ENCODE peak calls at places on chromosomes 2 and 18, in six cellular contexts. Q is choroid plexus epithelial cell; N is uterus; I is IMR-90; K is CD8-positive, alpha-beta T cell; P is adrenal gland. Z is an unnamed sample.

GRCh38 chr2:211035548-211036185 is 479.3 kb downstream of the CPS1 start:
- DNase-seq in Q (peak; percentile 67), N (no peak), I (peak; percentile 4), K (no peak), P (peak; percentile 25), Z (no peak)

GRCh38 chr2:186575302-186575701 is 14.6 kb upstream of the ITGAV start:
- DNase-seq in Q (peak; percentile 99), N (peak; percentile 60), I (peak; percentile 99), K (no peak), P (peak; percentile 64), Z (no peak)

GRCh38 chr18:14974576-14974975 is 226.6 kb downstream of the ANKRD30B start:
- DNase-seq in Q (no peak), N (no peak), I (no peak), K (no peak), P (no peak), Z (no peak)

GRCh38 chr2:69305712-69306611 is 81.1 kb downstream of the GFPT1 start:
- DNase-seq in Q (peak; percentile 43), N (peak; percentile 40), I (no peak), K (no peak), P (no peak), Z (peak; percentile 77)

GRCh38 chr2:8889978-8890377 is 52.6 kb upstream of the KIDINS220 start:
- DNase-seq in Q (no peak), N (no peak), I (peak; percentile 19), K (no peak), P (no peak), Z (no peak)

GRCh38 chr2:237424544-237424943 is 10.6 kb upstream of the COL6A3 start:
- DNase-seq in Q (no peak), N (no peak), I (no peak), K (no peak), P (no peak), Z (no peak)

GRCh38 chr18:67043276-67043675 is 439.4 kb upstream of the CDH19 start:
- DNase-seq in Q (no peak), N (no peak), I (no peak), K (no peak), P (no peak), Z (peak; percentile 53)

GRCh38 chr18:36187138-36187825 is at the start of gene MOCOS:
- DNase-seq in Q (peak; percentile 50), N (peak; percentile 56), I (peak; percentile 42), K (peak; percentile 45), P (peak; percentile 82), Z (peak; percentile 94)

GRCh38 chr18:27355308-27355707 is 170.2 kb upstream of the CHST9 start:
- DNase-seq in Q (no peak), N (no peak), I (no peak), K (no peak), P (no peak), Z (no peak)

GRCh38 chr2:170711774-170712652 is 3.1 kb upstream of the SP5 start:
- DNase-seq in Q (no peak), N (no peak), I (no peak), K (no peak), P (no peak), Z (peak; percentile 96)

GRCh38 chr2:230912046-230912445 is 13.0 kb downstream of the GPR55 start:
- DNase-seq in Q (no peak), N (no peak), I (no peak), K (no peak), P (no peak), Z (no peak)

GRCh38 chr2:232662486-232663260 is 29.3 kb downstream of the EFHD1 start:
- DNase-seq in Q (no peak), N (no peak), I (no peak), K (no peak), P (no peak), Z (no peak)

GRCh38 chr2:109322111-109322510 is 193.1 kb downstream of the SH3RF3 start:
- DNase-seq in Q (peak; percentile 97), N (peak; percentile 97), I (peak; percentile 98), K (no peak), P (peak; percentile 92), Z (no peak)

GRCh38 chr2:216057688-216058193 is 23.9 kb downstream of the PECR start:
- DNase-seq in Q (peak; percentile 85), N (no peak), I (peak; percentile 70), K (peak; percentile 67), P (no peak), Z (no peak)

GRCh38 chr2:109470121-109470921 is 143.4 kb downstream of the SEPTIN10 start:
- DNase-seq in Q (peak; percentile 70), N (no peak), I (peak; percentile 53), K (no peak), P (peak; percentile 43), Z (no peak)

GRCh38 chr2:101253713-101254085 is 1.0 kb downstream of the CNOT11 start:
- DNase-seq in Q (peak; percentile 14), N (no peak), I (peak; percentile 2), K (no peak), P (no peak), Z (no peak)

GRCh38 chr2:177586154-177586553 is 193.6 kb downstream of the AGPS start:
- DNase-seq in Q (no peak), N (no peak), I (no peak), K (no peak), P (no peak), Z (no peak)

GRCh38 chr18:12460874-12461273 is 53.1 kb downstream of the PRELID3A start:
- DNase-seq in Q (peak; percentile 78), N (no peak), I (peak; percentile 56), K (no peak), P (peak; percentile 58), Z (no peak)

GRCh38 chr2:62201307-62201706 is 5.4 kb downstream of the B3GNT2 start:
- DNase-seq in Q (peak; percentile 58), N (no peak), I (peak; percentile 75), K (no peak), P (no peak), Z (no peak)

GRCh38 chr18:33844232-33844631 is 266.2 kb downstream of the ASXL3 start:
- DNase-seq in Q (no peak), N (no peak), I (no peak), K (no peak), P (no peak), Z (no peak)

GRCh38 chr2:83991992-83992391 is 467.1 kb downstream of the SUCLG1 start:
- DNase-seq in Q (no peak), N (no peak), I (no peak), K (no peak), P (peak; percentile 34), Z (no peak)

GRCh38 chr2:117980783-117981676 is 32.8 kb downstream of the CCDC93 start:
- DNase-seq in Q (peak; percentile 94), N (no peak), I (peak; percentile 92), K (no peak), P (no peak), Z (no peak)

GRCh38 chr18:28113271-28114023 is 63.5 kb downstream of the CDH2 start:
- DNase-seq in Q (peak; percentile 29), N (no peak), I (peak; percentile 28), K (no peak), P (no peak), Z (no peak)

DNA sequence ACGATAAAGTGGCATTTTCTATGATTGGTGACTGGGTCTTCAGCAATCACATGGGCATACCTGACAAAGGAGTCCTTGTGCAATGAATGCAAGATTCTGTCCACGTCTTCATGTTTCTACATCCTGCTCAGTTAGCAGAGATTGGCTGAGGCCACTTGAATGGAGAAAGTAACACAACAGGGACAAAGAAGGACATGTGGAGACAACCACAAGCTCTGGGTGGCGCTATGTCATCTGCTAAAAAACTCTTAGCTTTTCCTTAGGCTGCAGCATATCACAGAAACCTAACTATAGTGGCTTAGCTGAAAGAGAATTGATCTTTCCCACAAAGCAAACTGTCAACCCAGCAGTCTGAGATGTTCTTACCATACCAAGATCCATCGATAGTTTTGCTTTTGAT is 1109.7 kb downstream of the SOCS6 start:
- DNase-seq in Q (peak; percentile 70), N (no peak), I (no peak), K (no peak), P (no peak), Z (peak; percentile 87)
- TF ChIP-seq CTCF in Q (peak; percentile 70), N (no peak), I (no peak), K (no peak), P (no peak), Z (peak; percentile 84)

GRCh38 chr2:227629435-227629834 is 12.1 kb downstream of the SCYGR4 start:
- DNase-seq in Q (no peak), N (no peak), I (no peak), K (no peak), P (no peak), Z (no peak)

GRCh38 chr2:227630322-227630721 is 13.0 kb downstream of the SCYGR4 start:
- DNase-seq in Q (no peak), N (no peak), I (no peak), K (no peak), P (no peak), Z (no peak)

GRCh38 chr2:227627769-227628168 is 10.5 kb downstream of the SCYGR4 start:
- DNase-seq in Q (no peak), N (no peak), I (no peak), K (no peak), P (no peak), Z (no peak)

DNA sequence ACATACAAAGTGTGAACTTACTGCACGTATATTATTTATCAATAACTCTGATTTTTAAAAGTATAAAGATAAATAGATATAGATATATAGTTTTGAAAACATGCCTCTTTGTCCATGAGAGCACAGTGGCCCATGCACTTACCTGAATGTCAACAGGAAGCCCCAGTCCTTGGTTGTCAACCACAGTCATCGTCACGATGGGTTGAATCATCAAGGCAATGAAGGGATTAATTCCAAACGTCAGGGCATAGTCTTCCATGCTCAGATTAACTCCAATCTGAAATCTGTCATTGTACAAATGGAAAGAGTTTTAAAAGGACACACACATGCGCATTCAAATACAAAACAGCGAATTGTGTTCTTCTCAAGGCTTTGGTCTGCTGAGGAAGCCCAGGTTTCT is 15.5 kb downstream of the SCYGR4 start:
- DNase-seq in Q (no peak), N (no peak), I (no peak), K (no peak), P (no peak), Z (no peak)
- TF ChIP-seq CTCF in Q (no peak), N (no peak), I (no peak), K (no peak), P (no peak), Z (no peak)

DNA sequence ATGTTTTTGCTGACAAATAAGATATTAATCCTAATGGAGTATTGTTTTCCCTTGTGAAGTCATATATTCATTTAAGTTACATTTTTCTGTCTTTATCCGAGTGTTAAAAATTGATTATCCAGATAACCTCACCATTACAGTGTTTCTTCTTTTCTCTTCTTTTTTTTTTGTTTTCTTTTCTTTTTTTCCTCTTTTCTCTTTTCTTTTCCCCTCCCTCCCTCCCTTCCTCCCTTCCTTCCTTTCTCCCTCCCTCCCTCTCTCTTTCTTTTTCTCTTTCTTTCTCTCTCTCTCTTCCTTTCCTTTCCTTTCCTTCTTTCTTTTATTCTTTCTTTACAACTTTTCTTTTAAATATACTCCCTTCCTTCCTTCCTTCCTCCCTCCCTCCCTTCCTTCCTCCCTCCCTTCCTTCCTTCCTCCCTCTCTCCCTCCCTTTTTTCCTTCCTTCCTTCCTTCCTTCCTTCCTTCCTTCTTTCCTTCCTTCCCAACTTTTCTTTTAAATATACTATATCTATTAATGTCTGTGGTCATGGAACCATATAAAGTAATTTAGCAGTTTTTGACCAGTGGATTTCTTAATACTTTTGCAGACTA is 40.9 kb downstream of the UBE2E3 start:
- DNase-seq in Q (no peak), N (no peak), I (no peak), K (no peak), P (no peak), Z (no peak)
- TF ChIP-seq CTCF in Q (no peak), N (no peak), I (no peak), K (no peak), P (no peak), Z (no peak)

DNA sequence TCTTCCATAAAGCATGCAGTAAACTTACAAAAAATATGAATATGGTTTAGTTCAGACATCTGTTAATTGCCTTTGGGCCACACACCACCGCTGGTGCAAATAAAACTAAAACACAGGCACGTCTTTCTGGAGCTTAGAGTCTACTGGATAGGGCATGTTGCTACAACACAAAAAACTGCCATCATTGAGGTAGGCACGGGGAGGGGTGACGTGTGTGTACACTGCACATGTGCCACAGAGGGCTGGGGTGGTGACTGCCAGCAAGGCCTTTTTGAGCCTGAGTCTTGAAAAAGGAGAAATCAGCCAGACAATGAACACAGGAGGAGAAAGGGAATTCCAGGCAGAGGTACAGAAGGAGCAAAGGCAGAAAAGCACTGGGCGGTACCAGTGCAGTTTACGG is 5.1 kb downstream of the SERPINE2 start:
- DNase-seq in Q (no peak), N (no peak), I (no peak), K (no peak), P (no peak), Z (no peak)
- TF ChIP-seq CTCF in Q (no peak), N (no peak), I (no peak), K (no peak), P (no peak), Z (no peak)

Z was measured in endodermal cell.